ENCODE peak calls at places on chromosome 16, in seven cellular contexts. P, A, B, Q, F, S and U are unnamed samples.

GRCh38 chr16:52912565-52913173 is 140.0 kb downstream of the CHD9NB start:
- DNase-seq in P (no peak), A (peak; percentile 63), B (peak; percentile 55), Q (peak; percentile 61), F (peak; percentile 85), S (peak; percentile 55), U (peak; percentile 38)

GRCh38 chr16:48013476-48013875 is 142.3 kb downstream of the ABCC12 start:
- DNase-seq in P (no peak), A (no peak), B (no peak), Q (no peak), F (no peak), S (no peak), U (no peak)

GRCh38 chr16:66427871-66428681 is 981 bp downstream of the BEAN1 start:
- DNase-seq in P (no peak), A (no peak), B (no peak), Q (peak; percentile 47), F (no peak), S (no peak), U (no peak)

GRCh38 chr16:77916111-77916510 is 106.2 kb upstream of the CLEC3A start:
- DNase-seq in P (no peak), A (no peak), B (no peak), Q (no peak), F (no peak), S (no peak), U (no peak)

GRCh38 chr16:75697571-75697970 is 3.7 kb downstream of the DUXB start:
- DNase-seq in P (no peak), A (no peak), B (no peak), Q (no peak), F (no peak), S (no peak), U (no peak)

GRCh38 chr16:16879567-16880251 is 500.8 kb downstream of the NPIPA7 start:
- DNase-seq in P (no peak), A (no peak), B (no peak), Q (no peak), F (no peak), S (no peak), U (no peak)

GRCh38 chr16:13165024-13165423 is 263.6 kb downstream of the SHISA9 start:
- DNase-seq in P (no peak), A (no peak), B (no peak), Q (no peak), F (no peak), S (no peak), U (no peak)

GRCh38 chr16:23509763-23510153 is 536 bp downstream of the GGA2 start:
- DNase-seq in P (peak; percentile 35), A (no peak), B (no peak), Q (peak; percentile 71), F (no peak), S (no peak), U (peak; percentile 17)

GRCh38 chr16:78675312-78675711 is 575.9 kb downstream of the WWOX start:
- DNase-seq in P (no peak), A (no peak), B (no peak), Q (peak; percentile 15), F (no peak), S (no peak), U (no peak)

GRCh38 chr16:20871258-20871657 is 28.9 kb downstream of the DCUN1D3 start:
- DNase-seq in P (no peak), A (no peak), B (no peak), Q (no peak), F (no peak), S (no peak), U (no peak)

GRCh38 chr16:55367796-55368195 is 43.8 kb downstream of the IRX6 start:
- DNase-seq in P (no peak), A (no peak), B (no peak), Q (peak; percentile 53), F (no peak), S (no peak), U (no peak)

GRCh38 chr16:85029413-85029794 is 1.8 kb downstream of the KIAA0513 start:
- DNase-seq in P (peak; percentile 21), A (no peak), B (no peak), Q (peak; percentile 86), F (no peak), S (no peak), U (no peak)

GRCh38 chr16:14111713-14112538 is 40.8 kb downstream of the MRTFB start:
- DNase-seq in P (peak; percentile 4), A (no peak), B (no peak), Q (peak; percentile 24), F (peak; percentile 57), S (no peak), U (peak; percentile 33)

DNA sequence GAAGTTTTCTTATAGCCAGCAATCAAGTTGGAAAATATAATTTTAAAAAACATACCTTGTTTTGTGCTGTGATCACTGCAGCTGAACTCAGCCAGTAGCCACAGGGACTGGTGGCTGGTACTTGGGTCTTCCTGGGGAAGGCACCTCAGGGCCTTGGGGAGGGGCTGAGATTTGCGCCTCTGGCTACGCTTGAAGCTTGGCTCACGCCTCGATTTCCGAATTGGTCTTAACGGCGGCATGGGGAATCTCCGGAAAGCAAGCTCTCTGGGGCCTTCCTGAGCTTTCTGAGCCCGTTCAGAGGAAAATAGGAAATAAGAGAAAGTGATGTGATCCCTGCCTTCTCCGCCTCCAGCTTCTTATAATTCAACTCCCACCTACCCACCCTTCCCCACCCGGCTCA is 11.3 kb upstream of the USP7 start:
- DNase-seq in P (no peak), A (no peak), B (no peak), Q (no peak), F (no peak), S (no peak), U (no peak)
- H3K4me1 ChIP-seq in P (no peaks in the 10 kb centered on the region), A (no peaks in the 10 kb centered on the region), B (no peaks in the 10 kb centered on the region), Q (peaks cover 11% of the 10 kb centered on the region), F (peaks cover 18% of the 10 kb centered on the region), S (no peaks in the 10 kb centered on the region), U (no peaks in the 10 kb centered on the region)

DNA sequence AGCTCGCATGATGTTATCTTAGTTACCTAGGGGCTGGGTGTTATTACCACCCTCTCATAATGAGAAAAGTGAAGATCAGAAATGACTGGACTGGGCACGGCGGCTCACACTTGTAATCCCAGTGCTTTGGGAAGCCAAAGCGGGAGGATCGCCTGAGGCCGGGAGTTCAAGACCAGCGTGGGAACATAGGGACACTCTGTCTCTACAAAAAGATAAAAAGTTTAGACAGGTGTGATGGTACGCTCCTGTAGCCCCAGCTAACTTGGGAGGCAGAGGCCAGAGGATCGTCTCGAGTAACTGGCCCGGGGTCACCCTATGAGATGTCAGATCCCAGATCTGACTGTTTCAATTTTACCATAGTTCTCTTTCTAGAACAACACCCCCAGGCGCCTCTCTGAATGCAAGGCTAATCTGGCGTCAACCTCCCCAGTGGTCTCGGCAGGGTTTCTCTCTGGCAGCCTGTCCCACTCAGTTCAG is 1.9 kb upstream of the CCDC102A start:
- DNase-seq in P (no peak), A (no peak), B (no peak), Q (no peak), F (peak; percentile 23), S (no peak), U (no peak)
- H3K4me1 ChIP-seq in P (peaks cover 40% of the 10 kb centered on the region), A (peaks cover 8% of the 10 kb centered on the region), B (peaks cover 12% of the 10 kb centered on the region), Q (peaks cover 4% of the 10 kb centered on the region), F (peaks cover 46% of the 10 kb centered on the region), S (peaks cover 35% of the 10 kb centered on the region), U (peaks cover 31% of the 10 kb centered on the region)

DNA sequence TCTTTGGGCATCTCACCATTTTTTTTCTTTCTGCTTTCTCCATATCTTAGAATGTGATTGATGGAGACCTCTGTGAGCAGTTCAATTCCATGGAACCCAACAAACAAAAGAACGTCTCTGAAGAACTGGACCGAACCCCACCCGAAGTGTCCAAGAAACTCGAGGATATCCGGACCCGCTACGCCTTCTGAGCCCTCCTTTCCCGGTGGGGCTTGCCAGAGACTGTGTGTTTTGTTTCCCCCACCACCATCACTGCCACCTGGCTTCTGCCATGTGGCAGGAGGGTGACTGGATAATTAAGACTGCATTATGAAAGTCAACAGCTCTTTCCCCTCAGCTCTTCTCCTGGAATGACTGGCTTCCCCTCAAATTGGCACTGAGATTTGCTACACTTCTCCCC is 48.0 kb downstream of the SF3B3 start:
- DNase-seq in P (no peak), A (no peak), B (no peak), Q (no peak), F (no peak), S (no peak), U (no peak)
- H3K4me1 ChIP-seq in P (no peaks in the 10 kb centered on the region), A (peaks cover 13% of the 10 kb centered on the region), B (peaks cover 16% of the 10 kb centered on the region), Q (peaks cover 42% of the 10 kb centered on the region), F (peaks cover 39% of the 10 kb centered on the region), S (peaks cover 12% of the 10 kb centered on the region), U (peaks cover 45% of the 10 kb centered on the region)

DNA sequence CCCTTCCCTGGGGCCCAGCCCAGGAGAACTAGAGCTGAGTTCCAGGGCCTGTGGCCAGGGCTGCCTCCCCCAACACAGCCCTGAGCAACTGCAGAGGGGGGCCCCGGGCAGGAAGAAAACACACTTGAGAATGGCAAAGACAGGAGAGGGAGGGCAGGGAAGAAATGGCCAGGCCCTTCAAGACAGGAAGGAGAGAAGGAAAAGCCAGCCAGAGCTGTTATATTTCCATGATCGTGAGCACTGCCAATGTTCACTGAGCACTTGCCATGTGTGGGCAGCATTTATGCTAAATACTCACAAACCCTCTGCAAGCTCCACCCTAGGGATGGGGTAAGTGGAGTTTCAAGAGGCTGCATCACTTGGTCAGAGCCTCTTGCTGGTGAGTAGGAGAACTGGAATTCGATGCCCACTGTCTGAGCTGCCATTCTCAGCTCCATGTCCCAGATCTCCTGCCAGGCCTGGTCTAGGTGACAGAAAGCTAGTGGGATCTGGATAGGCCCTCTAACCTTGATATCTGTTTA is 224.3 kb downstream of the ZNF423 start:
- DNase-seq in P (no peak), A (no peak), B (no peak), Q (peak; percentile 90), F (no peak), S (no peak), U (no peak)
- H3K4me1 ChIP-seq in P (no peaks in the 10 kb centered on the region), A (no peaks in the 10 kb centered on the region), B (no peaks in the 10 kb centered on the region), Q (peaks cover 11% of the 10 kb centered on the region), F (peaks cover 7% of the 10 kb centered on the region), S (no peaks in the 10 kb centered on the region), U (peaks cover 8% of the 10 kb centered on the region)

DNA sequence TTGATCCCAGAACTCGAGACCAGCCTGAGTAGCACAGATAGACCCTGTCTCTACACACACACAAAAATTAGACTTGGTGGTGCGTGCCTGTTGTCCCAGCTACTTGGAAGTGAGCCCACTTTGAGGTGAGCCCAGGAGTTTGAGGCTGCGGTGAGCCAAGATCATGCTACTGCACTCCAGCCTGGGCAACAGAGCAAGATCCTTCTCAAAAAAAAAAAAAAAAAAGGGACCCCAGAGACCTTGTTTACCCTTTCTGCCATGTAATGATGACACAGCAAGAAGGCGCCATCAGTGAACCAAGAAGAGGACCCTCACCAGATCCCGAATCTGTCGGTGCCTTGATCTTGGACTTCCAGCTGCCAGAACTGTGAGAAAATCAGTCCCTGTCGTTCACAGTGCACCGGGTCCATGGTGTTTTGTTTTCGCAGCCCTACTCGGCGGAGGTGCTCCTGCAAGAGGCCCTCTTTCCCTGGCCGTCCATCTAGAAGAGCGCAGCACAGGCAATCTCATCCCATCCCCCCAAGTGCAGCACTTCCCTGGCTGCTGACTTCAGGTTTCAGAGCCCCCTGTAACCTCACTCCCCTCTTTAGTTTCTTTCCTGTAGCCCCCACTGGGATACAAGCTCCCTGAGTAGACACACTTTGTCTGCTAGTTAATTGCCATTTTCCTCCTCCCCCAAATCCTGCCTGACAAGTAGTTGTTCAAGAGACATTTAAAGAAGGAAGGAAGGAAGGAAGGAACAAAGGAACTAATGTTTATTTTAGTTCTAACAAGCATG is 115.2 kb downstream of the SNX29 start:
- DNase-seq in P (no peak), A (no peak), B (no peak), Q (no peak), F (no peak), S (no peak), U (no peak)
- H3K4me1 ChIP-seq in P (peaks cover 30% of the 10 kb centered on the region), A (peaks cover 16% of the 10 kb centered on the region), B (peaks cover 7% of the 10 kb centered on the region), Q (peaks cover 36% of the 10 kb centered on the region), F (peaks cover 59% of the 10 kb centered on the region), S (peaks cover 35% of the 10 kb centered on the region), U (peaks cover 68% of the 10 kb centered on the region)

GRCh38 chr16:57629516-57630401 is 1.3 kb downstream of the ADGRG1 start:
- DNase-seq in P (no peak), A (no peak), B (no peak), Q (no peak), F (no peak), S (no peak), U (no peak)
- H3K4me1 ChIP-seq in P (no peaks in the 10 kb centered on the region), A (peaks cover 22% of the 10 kb centered on the region), B (peaks cover 32% of the 10 kb centered on the region), Q (peaks cover 28% of the 10 kb centered on the region), F (peaks cover 85% of the 10 kb centered on the region), S (peaks cover 62% of the 10 kb centered on the region), U (peaks cover 42% of the 10 kb centered on the region)

GRCh38 chr16:30652718-30653117 is 2.0 kb downstream of the PRR14 start:
- DNase-seq in P (no peak), A (no peak), B (no peak), Q (no peak), F (no peak), S (no peak), U (no peak)
- H3K4me1 ChIP-seq in P (peaks cover 23% of the 10 kb centered on the region), A (peaks cover 12% of the 10 kb centered on the region), B (peaks cover 15% of the 10 kb centered on the region), Q (peaks cover 16% of the 10 kb centered on the region), F (peaks cover 52% of the 10 kb centered on the region), S (peaks cover 26% of the 10 kb centered on the region), U (peaks cover 30% of the 10 kb centered on the region)